ENCODE peak calls at places on chromosomes 16 and 17, in seven cellular contexts. One of them, this sample, is unnamed.

GRCh38 chr16:55480228-55480655 is 1.2 kb downstream of the MMP2 start:
- DNase-seq in GM12878: no peak
- DNase-seq in Peyer's patch: peak; percentile 64
- DNase-seq in sigmoid colon: peak; percentile 95
- DNase-seq in ovary: peak; percentile 97
- DNase-seq in IMR-90: peak; percentile 93
- DNase-seq in heart left ventricle: peak; percentile 87
- DNase-seq in this sample: peak; percentile 91

GRCh38 chr16:711548-712320 is 3.2 kb upstream of the METRN start:
- DNase-seq in GM12878: no peak
- DNase-seq in Peyer's patch: peak; percentile 87
- DNase-seq in sigmoid colon: peak; percentile 87
- DNase-seq in ovary: peak; percentile 79
- DNase-seq in IMR-90: peak; percentile 50
- DNase-seq in heart left ventricle: peak; percentile 82
- DNase-seq in this sample: no peak

GRCh38 chr16:3071655-3072054 is 6.2 kb downstream of the IL32 start:
- DNase-seq in GM12878: no peak
- DNase-seq in Peyer's patch: no peak
- DNase-seq in sigmoid colon: no peak
- DNase-seq in ovary: no peak
- DNase-seq in IMR-90: no peak
- DNase-seq in heart left ventricle: no peak
- DNase-seq in this sample: no peak

GRCh38 chr17:52885882-52886281 is 727.4 kb upstream of the CA10 start:
- DNase-seq in GM12878: no peak
- DNase-seq in Peyer's patch: no peak
- DNase-seq in sigmoid colon: no peak
- DNase-seq in ovary: no peak
- DNase-seq in IMR-90: no peak
- DNase-seq in heart left ventricle: no peak
- DNase-seq in this sample: no peak

GRCh38 chr16:17520567-17520966 is 49.8 kb upstream of the XYLT1 start:
- DNase-seq in GM12878: no peak
- DNase-seq in Peyer's patch: no peak
- DNase-seq in sigmoid colon: no peak
- DNase-seq in ovary: no peak
- DNase-seq in IMR-90: peak; percentile 84
- DNase-seq in heart left ventricle: no peak
- DNase-seq in this sample: no peak

GRCh38 chr16:84378567-84378966 is 10.2 kb downstream of the ATP2C2 start:
- DNase-seq in GM12878: no peak
- DNase-seq in Peyer's patch: peak; percentile 15
- DNase-seq in sigmoid colon: no peak
- DNase-seq in ovary: no peak
- DNase-seq in IMR-90: no peak
- DNase-seq in heart left ventricle: no peak
- DNase-seq in this sample: no peak

GRCh38 chr17:17921192-17922082 is 50.8 kb downstream of the TOM1L2 start:
- DNase-seq in GM12878: no peak
- DNase-seq in Peyer's patch: no peak
- DNase-seq in sigmoid colon: peak; percentile 71
- DNase-seq in ovary: no peak
- DNase-seq in IMR-90: peak; percentile 90
- DNase-seq in heart left ventricle: peak; percentile 43
- DNase-seq in this sample: no peak

GRCh38 chr16:64225036-64225435 is 896.8 kb downstream of the CDH11 start:
- DNase-seq in GM12878: no peak
- DNase-seq in Peyer's patch: no peak
- DNase-seq in sigmoid colon: no peak
- DNase-seq in ovary: no peak
- DNase-seq in IMR-90: no peak
- DNase-seq in heart left ventricle: no peak
- DNase-seq in this sample: no peak

GRCh38 chr16:10428433-10429168 is 42.7 kb downstream of the ATF7IP2 start:
- DNase-seq in GM12878: no peak
- DNase-seq in Peyer's patch: no peak
- DNase-seq in sigmoid colon: no peak
- DNase-seq in ovary: no peak
- DNase-seq in IMR-90: no peak
- DNase-seq in heart left ventricle: no peak
- DNase-seq in this sample: no peak

GRCh38 chr16:63363738-63364137 is 1327.5 kb upstream of the CDH8 start:
- DNase-seq in GM12878: no peak
- DNase-seq in Peyer's patch: no peak
- DNase-seq in sigmoid colon: no peak
- DNase-seq in ovary: no peak
- DNase-seq in IMR-90: no peak
- DNase-seq in heart left ventricle: no peak
- DNase-seq in this sample: no peak

GRCh38 chr16:71338193-71338592 is 20.3 kb upstream of the CALB2 start:
- DNase-seq in GM12878: no peak
- DNase-seq in Peyer's patch: no peak
- DNase-seq in sigmoid colon: no peak
- DNase-seq in ovary: no peak
- DNase-seq in IMR-90: no peak
- DNase-seq in heart left ventricle: no peak
- DNase-seq in this sample: no peak

GRCh38 chr16:87963400-87963799 is 12.2 kb downstream of the BANP start:
- DNase-seq in GM12878: no peak
- DNase-seq in Peyer's patch: no peak
- DNase-seq in sigmoid colon: no peak
- DNase-seq in ovary: no peak
- DNase-seq in IMR-90: peak; percentile 93
- DNase-seq in heart left ventricle: peak; percentile 54
- DNase-seq in this sample: no peak

GRCh38 chr16:1989826-1990335 is at the start of gene SYNGR3:
- DNase-seq in GM12878: no peak
- DNase-seq in Peyer's patch: no peak
- DNase-seq in sigmoid colon: no peak
- DNase-seq in ovary: no peak
- DNase-seq in IMR-90: no peak
- DNase-seq in heart left ventricle: no peak
- DNase-seq in this sample: no peak

GRCh38 chr17:20189322-20189721 is 180.2 kb downstream of the SPECC1 start:
- DNase-seq in GM12878: no peak
- DNase-seq in Peyer's patch: no peak
- DNase-seq in sigmoid colon: no peak
- DNase-seq in ovary: no peak
- DNase-seq in IMR-90: peak; percentile 68
- DNase-seq in heart left ventricle: no peak
- DNase-seq in this sample: no peak

GRCh38 chr16:68514511-68514910 is 24.6 kb upstream of the ZFP90 start:
- DNase-seq in GM12878: no peak
- DNase-seq in Peyer's patch: no peak
- DNase-seq in sigmoid colon: no peak
- DNase-seq in ovary: no peak
- DNase-seq in IMR-90: no peak
- DNase-seq in heart left ventricle: no peak
- DNase-seq in this sample: no peak

GRCh38 chr16:55559233-55559632 is 7.3 kb upstream of the CAPNS2 start:
- DNase-seq in GM12878: no peak
- DNase-seq in Peyer's patch: no peak
- DNase-seq in sigmoid colon: no peak
- DNase-seq in ovary: no peak
- DNase-seq in IMR-90: peak; percentile 73
- DNase-seq in heart left ventricle: no peak
- DNase-seq in this sample: no peak

GRCh38 chr16:72739577-72739976 is 308.4 kb downstream of the ZFHX3 start:
- DNase-seq in GM12878: no peak
- DNase-seq in Peyer's patch: no peak
- DNase-seq in sigmoid colon: no peak
- DNase-seq in ovary: no peak
- DNase-seq in IMR-90: peak; percentile 56
- DNase-seq in heart left ventricle: no peak
- DNase-seq in this sample: no peak

GRCh38 chr17:40190197-40191021 is 13.1 kb downstream of the RAPGEFL1 start:
- DNase-seq in GM12878: no peak
- DNase-seq in Peyer's patch: no peak
- DNase-seq in sigmoid colon: no peak
- DNase-seq in ovary: no peak
- DNase-seq in IMR-90: no peak
- DNase-seq in heart left ventricle: no peak
- DNase-seq in this sample: no peak

GRCh38 chr16:10080031-10080772 is 102.0 kb downstream of the GRIN2A start:
- DNase-seq in GM12878: no peak
- DNase-seq in Peyer's patch: no peak
- DNase-seq in sigmoid colon: peak; percentile 73
- DNase-seq in ovary: no peak
- DNase-seq in IMR-90: no peak
- DNase-seq in heart left ventricle: peak; percentile 31
- DNase-seq in this sample: no peak

GRCh38 chr17:78748730-78749317 is 33.2 kb downstream of the CYTH1 start:
- DNase-seq in GM12878: peak; percentile 74
- DNase-seq in Peyer's patch: no peak
- DNase-seq in sigmoid colon: peak; percentile 85
- DNase-seq in ovary: no peak
- DNase-seq in IMR-90: peak; percentile 24
- DNase-seq in heart left ventricle: peak; percentile 64
- DNase-seq in this sample: peak; percentile 69

GRCh38 chr16:84232969-84233368 is 6.8 kb downstream of the KCNG4 start:
- DNase-seq in GM12878: no peak
- DNase-seq in Peyer's patch: no peak
- DNase-seq in sigmoid colon: no peak
- DNase-seq in ovary: no peak
- DNase-seq in IMR-90: no peak
- DNase-seq in heart left ventricle: no peak
- DNase-seq in this sample: no peak

GRCh38 chr17:18877104-18877503 is 19.2 kb downstream of the PRPSAP2 start:
- DNase-seq in GM12878: no peak
- DNase-seq in Peyer's patch: no peak
- DNase-seq in sigmoid colon: no peak
- DNase-seq in ovary: no peak
- DNase-seq in IMR-90: peak; percentile 50
- DNase-seq in heart left ventricle: no peak
- DNase-seq in this sample: no peak

GRCh38 chr16:13696017-13696416 is 223.9 kb upstream of the ERCC4 start:
- DNase-seq in GM12878: no peak
- DNase-seq in Peyer's patch: no peak
- DNase-seq in sigmoid colon: no peak
- DNase-seq in ovary: no peak
- DNase-seq in IMR-90: no peak
- DNase-seq in heart left ventricle: no peak
- DNase-seq in this sample: no peak

DNA sequence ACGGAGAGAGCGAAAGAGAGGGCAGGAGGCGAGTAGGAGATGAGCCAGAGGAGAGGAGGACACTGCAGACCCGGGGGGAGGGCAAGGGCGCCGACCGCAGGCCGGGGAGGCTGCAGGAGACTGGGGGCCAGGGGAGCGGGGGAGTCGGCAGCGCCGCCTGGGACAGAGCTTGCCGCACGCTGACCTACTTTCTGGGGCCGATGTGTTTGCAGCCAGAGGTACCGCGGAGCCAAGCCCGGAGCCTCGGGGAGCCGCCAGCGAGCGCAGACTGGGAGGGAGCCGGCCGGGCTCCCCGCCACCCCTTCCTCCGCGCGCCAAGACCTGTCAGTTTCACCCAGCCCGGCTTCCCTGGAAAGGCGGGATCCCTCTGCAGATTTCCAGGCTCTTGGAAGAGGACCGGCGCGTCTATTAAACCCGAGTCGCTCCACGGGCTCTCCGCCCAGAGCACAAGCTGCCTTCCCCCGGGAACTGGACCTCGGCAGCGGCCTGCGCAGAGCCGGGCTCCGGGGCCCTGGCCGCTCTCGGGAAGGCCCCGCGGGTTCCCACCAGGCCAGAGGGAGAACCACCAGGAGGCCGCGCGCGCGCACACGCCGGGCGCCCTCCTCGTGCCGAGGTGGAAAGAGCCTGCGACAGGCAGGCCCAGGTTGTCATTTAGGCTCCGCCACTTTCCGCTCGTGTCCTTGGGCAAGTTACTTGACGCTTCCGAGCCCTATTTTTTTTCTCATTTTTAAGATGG is 74.5 kb downstream of the CMC2 start:
- DNase-seq in GM12878: no peak
- DNase-seq in Peyer's patch: peak; percentile 68
- DNase-seq in sigmoid colon: peak; percentile 92
- DNase-seq in ovary: peak; percentile 75
- DNase-seq in IMR-90: peak; percentile 35
- DNase-seq in heart left ventricle: peak; percentile 73
- DNase-seq in this sample: peak; percentile 9
- TF ChIP-seq POLR2A in GM12878: no peak
- TF ChIP-seq POLR2A in Peyer's patch: no peak
- TF ChIP-seq POLR2A in sigmoid colon: no peak
- TF ChIP-seq POLR2A in ovary: no peak
- TF ChIP-seq POLR2A in IMR-90: no peak
- TF ChIP-seq POLR2A in heart left ventricle: no peak
- TF ChIP-seq POLR2A in this sample: no peak

GRCh38 chr17:80191720-80192265 is 22.0 kb downstream of the CARD14 start:
- DNase-seq in GM12878: no peak
- DNase-seq in Peyer's patch: no peak
- DNase-seq in sigmoid colon: no peak
- DNase-seq in ovary: no peak
- DNase-seq in IMR-90: no peak
- DNase-seq in heart left ventricle: no peak
- DNase-seq in this sample: no peak
- H3K27ac ChIP-seq in GM12878: no peak overlapping the region
- H3K27ac ChIP-seq in Peyer's patch: no peak overlapping the region
- H3K27ac ChIP-seq in sigmoid colon: no peak overlapping the region
- H3K27ac ChIP-seq in ovary: no peak overlapping the region
- H3K27ac ChIP-seq in IMR-90: no peak overlapping the region
- H3K27ac ChIP-seq in heart left ventricle: peak overlapping the region; percentile 33
- H3K27ac ChIP-seq in this sample: no peak overlapping the region

GRCh38 chr16:69859105-69859969 is 91.8 kb upstream of the CLEC18A start:
- DNase-seq in GM12878: no peak
- DNase-seq in Peyer's patch: peak; percentile 68
- DNase-seq in sigmoid colon: no peak
- DNase-seq in ovary: no peak
- DNase-seq in IMR-90: no peak
- DNase-seq in heart left ventricle: peak; percentile 47
- DNase-seq in this sample: peak; percentile 28
- TF ChIP-seq CTCF in GM12878: peak; percentile 25
- TF ChIP-seq CTCF in Peyer's patch: peak; percentile 44
- TF ChIP-seq CTCF in sigmoid colon: no peak
- TF ChIP-seq CTCF in ovary: no peak
- TF ChIP-seq CTCF in IMR-90: peak; percentile 18
- TF ChIP-seq CTCF in heart left ventricle: peak; percentile 38
- TF ChIP-seq CTCF in this sample: no peak

GRCh38 chr17:41813039-41813680 is 356 bp downstream of the FKBP10 start:
- DNase-seq in GM12878: no peak
- DNase-seq in Peyer's patch: no peak
- DNase-seq in sigmoid colon: no peak
- DNase-seq in ovary: no peak
- DNase-seq in IMR-90: no peak
- DNase-seq in heart left ventricle: no peak
- DNase-seq in this sample: no peak

GRCh38 chr17:41813699-41814124 is 908 bp downstream of the FKBP10 start:
- DNase-seq in GM12878: no peak
- DNase-seq in Peyer's patch: no peak
- DNase-seq in sigmoid colon: no peak
- DNase-seq in ovary: no peak
- DNase-seq in IMR-90: no peak
- DNase-seq in heart left ventricle: no peak
- DNase-seq in this sample: no peak

GRCh38 chr17:41810659-41811548 is 845 bp downstream of the P3H4 start:
- DNase-seq in GM12878: no peak
- DNase-seq in Peyer's patch: peak; percentile 59
- DNase-seq in sigmoid colon: peak; percentile 72
- DNase-seq in ovary: peak; percentile 53
- DNase-seq in IMR-90: no peak
- DNase-seq in heart left ventricle: no peak
- DNase-seq in this sample: no peak

GRCh38 chr17:41812176-41813038 is at the start of gene FKBP10:
- DNase-seq in GM12878: no peak
- DNase-seq in Peyer's patch: peak; percentile 64
- DNase-seq in sigmoid colon: peak; percentile 89
- DNase-seq in ovary: peak; percentile 82
- DNase-seq in IMR-90: peak; percentile 92
- DNase-seq in heart left ventricle: peak; percentile 78
- DNase-seq in this sample: peak; percentile 49

GRCh38 chr17:41811549-41812175 is at the start of gene P3H4:
- DNase-seq in GM12878: no peak
- DNase-seq in Peyer's patch: peak; percentile 91
- DNase-seq in sigmoid colon: peak; percentile 90
- DNase-seq in ovary: peak; percentile 82
- DNase-seq in IMR-90: peak; percentile 80
- DNase-seq in heart left ventricle: peak; percentile 74
- DNase-seq in this sample: peak; percentile 60
- TF ChIP-seq POLR2A in GM12878: no peak
- TF ChIP-seq POLR2A in Peyer's patch: peak; percentile 43
- TF ChIP-seq POLR2A in sigmoid colon: no peak
- TF ChIP-seq POLR2A in ovary: peak; percentile 26
- TF ChIP-seq POLR2A in IMR-90: peak; percentile 30
- TF ChIP-seq POLR2A in heart left ventricle: no peak
- TF ChIP-seq POLR2A in this sample: no peak

This sample was measured in tibial nerve.